ENCODE peak calls at places on chromosomes 5 and 9, in seven cellular contexts. D is gastrocnemius medialis, K is HT-29, Q is NCI-H1417, E is ovary, T is EL, R is AG09309. W is an unnamed sample.

GRCh38 chr5:163894645-163895044 is 389.2 kb downstream of the MAT2B start:
- DNase-seq in R (no peak), E (no peak), K (no peak), Q (no peak), T (peak), D (no peak), W (no peak)

GRCh38 chr5:12175914-12176585 is 271.8 kb upstream of the CTNND2 start:
- DNase-seq in K (no peak), E (no peak), Q (no peak), T (no peak), R (no peak), D (no peak), W (no peak)

GRCh38 chr5:71905804-71906711 is 187.0 kb downstream of the CARTPT start:
- DNase-seq in E (peak), Q (no peak), T (no peak), R (no peak), D (no peak), K (peak), W (no peak)

GRCh38 chr5:149641000-149641576 is 59.8 kb downstream of the ARHGEF37 start:
- DNase-seq in T (no peak), D (peak), K (peak), Q (no peak), E (peak), R (no peak), W (no peak)

GRCh38 chr9:5592904-5593303 is 36.0 kb upstream of the RIC1 start:
- DNase-seq in Q (no peak), K (no peak), D (no peak), T (no peak), E (no peak), R (no peak), W (no peak)

GRCh38 chr5:149485655-149486615 is 65.3 kb downstream of the CSNK1A1 start:
- DNase-seq in R (peak), D (peak), Q (no peak), T (peak), E (no peak), K (peak), W (peak)

GRCh38 chr9:92141144-92142129 is 26.2 kb upstream of the SPTLC1 start:
- DNase-seq in R (no peak), Q (no peak), E (peak), D (no peak), K (peak), T (peak), W (no peak)

GRCh38 chr9:14198544-14199510 is 115.1 kb downstream of the NFIB start:
- DNase-seq in D (peak), K (no peak), E (peak), R (no peak), Q (no peak), T (peak), W (no peak)

GRCh38 chr9:134039386-134040175 is 14.3 kb downstream of the BRD3OS start:
- DNase-seq in K (no peak), D (no peak), T (no peak), R (no peak), E (no peak), Q (no peak), W (no peak)

W was measured in SK-MEL-5.